ENCODE peak calls at places on chromosomes 6 and 20, in seven cellular contexts. One of them, this sample, is unnamed.
A peak's percentile ranks its signal among the peaks of the same experiment; 100 is the strongest.

GRCh38 chr6:163756079-163756478 is 341.6 kb downstream of the QKI start:
- DNase-seq in tibial nerve: no peak
- DNase-seq in small intestine: no peak
- DNase-seq in heart left ventricle: no peak
- DNase-seq in heart right ventricle: no peak
- DNase-seq in fibroblast of lung: peak; percentile 9
- DNase-seq in thoracic aorta: no peak
- DNase-seq in this sample: no peak

GRCh38 chr20:62805711-62806382 is 1.2 kb downstream of the OGFR start:
- DNase-seq in tibial nerve: no peak
- DNase-seq in small intestine: no peak
- DNase-seq in heart left ventricle: peak; percentile 61
- DNase-seq in heart right ventricle: no peak
- DNase-seq in fibroblast of lung: peak; percentile 39
- DNase-seq in thoracic aorta: no peak
- DNase-seq in this sample: no peak

GRCh38 chr6:106102034-106102433 is 15.9 kb downstream of the PRDM1 start:
- DNase-seq in tibial nerve: no peak
- DNase-seq in small intestine: no peak
- DNase-seq in heart left ventricle: no peak
- DNase-seq in heart right ventricle: no peak
- DNase-seq in fibroblast of lung: no peak
- DNase-seq in thoracic aorta: no peak
- DNase-seq in this sample: no peak

GRCh38 chr6:13184089-13184468 is 144.3 kb downstream of the TBC1D7 start:
- DNase-seq in tibial nerve: no peak
- DNase-seq in small intestine: no peak
- DNase-seq in heart left ventricle: no peak
- DNase-seq in heart right ventricle: no peak
- DNase-seq in fibroblast of lung: no peak
- DNase-seq in thoracic aorta: no peak
- DNase-seq in this sample: no peak

GRCh38 chr6:136290406-136291010 is 862 bp upstream of the BCLAF1 start:
- DNase-seq in tibial nerve: peak; percentile 30
- DNase-seq in small intestine: peak; percentile 77
- DNase-seq in heart left ventricle: peak; percentile 83
- DNase-seq in heart right ventricle: peak; percentile 73
- DNase-seq in fibroblast of lung: peak; percentile 91
- DNase-seq in thoracic aorta: peak; percentile 30
- DNase-seq in this sample: peak; percentile 83

GRCh38 chr6:154041001-154041400 is 2.0 kb downstream of the OPRM1 start:
- DNase-seq in tibial nerve: no peak
- DNase-seq in small intestine: no peak
- DNase-seq in heart left ventricle: no peak
- DNase-seq in heart right ventricle: no peak
- DNase-seq in fibroblast of lung: no peak
- DNase-seq in thoracic aorta: no peak
- DNase-seq in this sample: no peak

GRCh38 chr6:6699741-6700367 is 111.3 kb downstream of the LY86 start:
- DNase-seq in tibial nerve: peak; percentile 72
- DNase-seq in small intestine: peak; percentile 99
- DNase-seq in heart left ventricle: peak; percentile 90
- DNase-seq in heart right ventricle: peak; percentile 52
- DNase-seq in fibroblast of lung: peak; percentile 98
- DNase-seq in thoracic aorta: peak; percentile 55
- DNase-seq in this sample: no peak

GRCh38 chr6:71588490-71588889 is 297.9 kb upstream of the RIMS1 start:
- DNase-seq in tibial nerve: no peak
- DNase-seq in small intestine: no peak
- DNase-seq in heart left ventricle: no peak
- DNase-seq in heart right ventricle: no peak
- DNase-seq in fibroblast of lung: no peak
- DNase-seq in thoracic aorta: no peak
- DNase-seq in this sample: no peak

GRCh38 chr20:64165866-64166600 is 1.8 kb downstream of the MYT1 start:
- DNase-seq in tibial nerve: no peak
- DNase-seq in small intestine: no peak
- DNase-seq in heart left ventricle: no peak
- DNase-seq in heart right ventricle: no peak
- DNase-seq in fibroblast of lung: no peak
- DNase-seq in thoracic aorta: no peak
- DNase-seq in this sample: no peak

GRCh38 chr20:57582432-57583288 is 21.8 kb downstream of the PCK1 start:
- DNase-seq in tibial nerve: no peak
- DNase-seq in small intestine: no peak
- DNase-seq in heart left ventricle: no peak
- DNase-seq in heart right ventricle: peak; percentile 35
- DNase-seq in fibroblast of lung: peak; percentile 46
- DNase-seq in thoracic aorta: no peak
- DNase-seq in this sample: no peak

GRCh38 chr6:30743099-30744053 is 889 bp upstream of the FLOT1 start:
- DNase-seq in tibial nerve: no peak
- DNase-seq in small intestine: peak; percentile 63
- DNase-seq in heart left ventricle: peak; percentile 46
- DNase-seq in heart right ventricle: peak; percentile 47
- DNase-seq in fibroblast of lung: peak; percentile 29
- DNase-seq in thoracic aorta: no peak
- DNase-seq in this sample: peak; percentile 19

GRCh38 chr20:24102749-24103148 is 114.2 kb upstream of the GGTLC1 start:
- DNase-seq in tibial nerve: no peak
- DNase-seq in small intestine: no peak
- DNase-seq in heart left ventricle: no peak
- DNase-seq in heart right ventricle: no peak
- DNase-seq in fibroblast of lung: no peak
- DNase-seq in thoracic aorta: no peak
- DNase-seq in this sample: no peak

GRCh38 chr20:36575066-36575743 is 1.8 kb downstream of the TGIF2 start:
- DNase-seq in tibial nerve: peak; percentile 38
- DNase-seq in small intestine: peak; percentile 34
- DNase-seq in heart left ventricle: peak; percentile 56
- DNase-seq in heart right ventricle: peak; percentile 46
- DNase-seq in fibroblast of lung: peak; percentile 45
- DNase-seq in thoracic aorta: no peak
- DNase-seq in this sample: peak; percentile 26

GRCh38 chr20:21235713-21236445 is 67.3 kb upstream of the XRN2 start:
- DNase-seq in tibial nerve: no peak
- DNase-seq in small intestine: peak; percentile 54
- DNase-seq in heart left ventricle: peak; percentile 36
- DNase-seq in heart right ventricle: peak; percentile 57
- DNase-seq in fibroblast of lung: peak; percentile 75
- DNase-seq in thoracic aorta: no peak
- DNase-seq in this sample: peak; percentile 18

GRCh38 chr6:137680678-137681346 is 186.2 kb upstream of the TNFAIP3 start:
- DNase-seq in tibial nerve: no peak
- DNase-seq in small intestine: no peak
- DNase-seq in heart left ventricle: no peak
- DNase-seq in heart right ventricle: no peak
- DNase-seq in fibroblast of lung: peak; percentile 72
- DNase-seq in thoracic aorta: no peak
- DNase-seq in this sample: no peak

GRCh38 chr6:14799928-14800327 is 445.9 kb upstream of the JARID2 start:
- DNase-seq in tibial nerve: no peak
- DNase-seq in small intestine: peak; percentile 86
- DNase-seq in heart left ventricle: peak; percentile 75
- DNase-seq in heart right ventricle: peak; percentile 55
- DNase-seq in fibroblast of lung: peak; percentile 92
- DNase-seq in thoracic aorta: no peak
- DNase-seq in this sample: no peak

GRCh38 chr6:136549359-136550044 is 720 bp downstream of the MAP7 start:
- DNase-seq in tibial nerve: no peak
- DNase-seq in small intestine: peak; percentile 51
- DNase-seq in heart left ventricle: no peak
- DNase-seq in heart right ventricle: peak; percentile 14
- DNase-seq in fibroblast of lung: peak; percentile 28
- DNase-seq in thoracic aorta: no peak
- DNase-seq in this sample: peak; percentile 22

GRCh38 chr6:38415231-38416005 is 224.3 kb downstream of the BTBD9 start:
- DNase-seq in tibial nerve: no peak
- DNase-seq in small intestine: no peak
- DNase-seq in heart left ventricle: no peak
- DNase-seq in heart right ventricle: no peak
- DNase-seq in fibroblast of lung: no peak
- DNase-seq in thoracic aorta: no peak
- DNase-seq in this sample: no peak

GRCh38 chr6:124881898-124882579 is 80.2 kb upstream of the RNF217 start:
- DNase-seq in tibial nerve: no peak
- DNase-seq in small intestine: no peak
- DNase-seq in heart left ventricle: no peak
- DNase-seq in heart right ventricle: no peak
- DNase-seq in fibroblast of lung: peak; percentile 69
- DNase-seq in thoracic aorta: no peak
- DNase-seq in this sample: no peak

GRCh38 chr6:56637640-56638039 is 5.0 kb downstream of the DST start:
- DNase-seq in tibial nerve: no peak
- DNase-seq in small intestine: peak; percentile 59
- DNase-seq in heart left ventricle: no peak
- DNase-seq in heart right ventricle: no peak
- DNase-seq in fibroblast of lung: peak; percentile 87
- DNase-seq in thoracic aorta: no peak
- DNase-seq in this sample: no peak

GRCh38 chr6:128397996-128398395 is 122.4 kb downstream of the PTPRK start:
- DNase-seq in tibial nerve: no peak
- DNase-seq in small intestine: no peak
- DNase-seq in heart left ventricle: no peak
- DNase-seq in heart right ventricle: no peak
- DNase-seq in fibroblast of lung: no peak
- DNase-seq in thoracic aorta: no peak
- DNase-seq in this sample: no peak

GRCh38 chr6:88383183-88383582 is 217.0 kb upstream of the CNR1 start:
- DNase-seq in tibial nerve: no peak
- DNase-seq in small intestine: no peak
- DNase-seq in heart left ventricle: no peak
- DNase-seq in heart right ventricle: no peak
- DNase-seq in fibroblast of lung: no peak
- DNase-seq in thoracic aorta: no peak
- DNase-seq in this sample: no peak

GRCh38 chr20:63941282-63942060 is 14.7 kb downstream of the UCKL1 start:
- DNase-seq in tibial nerve: no peak
- DNase-seq in small intestine: peak; percentile 51
- DNase-seq in heart left ventricle: peak; percentile 74
- DNase-seq in heart right ventricle: peak; percentile 50
- DNase-seq in fibroblast of lung: no peak
- DNase-seq in thoracic aorta: no peak
- DNase-seq in this sample: peak; percentile 85

DNA sequence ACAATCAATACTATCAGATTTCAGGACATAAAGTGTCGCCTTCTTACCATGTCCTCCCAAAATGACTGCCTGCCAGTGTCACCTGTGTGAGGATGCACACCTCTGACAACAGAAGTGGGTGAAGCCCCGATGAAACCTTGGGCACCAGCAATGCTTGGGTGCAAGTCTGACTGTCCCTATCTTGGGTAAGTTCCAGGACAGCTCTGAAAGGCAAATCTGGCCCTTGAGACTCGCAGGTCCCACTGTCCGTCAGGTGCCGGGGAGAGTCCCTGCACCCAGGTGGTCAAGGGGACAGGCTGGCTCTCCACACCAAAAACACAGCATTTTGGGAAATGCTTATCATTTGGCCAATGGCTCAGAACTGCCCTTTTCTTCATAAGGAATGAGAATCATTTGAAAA is 43.3 kb downstream of the EZR start:
- DNase-seq in tibial nerve: no peak
- DNase-seq in small intestine: no peak
- DNase-seq in heart left ventricle: no peak
- DNase-seq in heart right ventricle: no peak
- DNase-seq in fibroblast of lung: no peak
- DNase-seq in thoracic aorta: no peak
- DNase-seq in this sample: no peak
- H3K36me3 ChIP-seq in tibial nerve: no peaks in the 10 kb centered on the region
- H3K36me3 ChIP-seq in small intestine: peaks cover 60% of the 10 kb centered on the region
- H3K36me3 ChIP-seq in heart left ventricle: peaks cover 88% of the 10 kb centered on the region
- H3K36me3 ChIP-seq in heart right ventricle: no peaks in the 10 kb centered on the region
- H3K36me3 ChIP-seq in fibroblast of lung: peaks cover 29% of the 10 kb centered on the region
- H3K36me3 ChIP-seq in thoracic aorta: peaks cover 45% of the 10 kb centered on the region
- H3K36me3 ChIP-seq in this sample: peaks cover 67% of the 10 kb centered on the region

GRCh38 chr20:32837157-32837556 is 17.4 kb downstream of the MAPRE1 start:
- DNase-seq in tibial nerve: no peak
- DNase-seq in small intestine: no peak
- DNase-seq in heart left ventricle: no peak
- DNase-seq in heart right ventricle: no peak
- DNase-seq in fibroblast of lung: no peak
- DNase-seq in thoracic aorta: no peak
- DNase-seq in this sample: no peak
- H3K36me3 ChIP-seq in tibial nerve: no peaks in the 10 kb centered on the region
- H3K36me3 ChIP-seq in small intestine: peaks cover 37% of the 10 kb centered on the region
- H3K36me3 ChIP-seq in heart left ventricle: peaks cover 87% of the 10 kb centered on the region
- H3K36me3 ChIP-seq in heart right ventricle: no peaks in the 10 kb centered on the region
- H3K36me3 ChIP-seq in fibroblast of lung: peaks cover 13% of the 10 kb centered on the region
- H3K36me3 ChIP-seq in thoracic aorta: peaks cover 54% of the 10 kb centered on the region
- H3K36me3 ChIP-seq in this sample: peaks cover 43% of the 10 kb centered on the region

DNA sequence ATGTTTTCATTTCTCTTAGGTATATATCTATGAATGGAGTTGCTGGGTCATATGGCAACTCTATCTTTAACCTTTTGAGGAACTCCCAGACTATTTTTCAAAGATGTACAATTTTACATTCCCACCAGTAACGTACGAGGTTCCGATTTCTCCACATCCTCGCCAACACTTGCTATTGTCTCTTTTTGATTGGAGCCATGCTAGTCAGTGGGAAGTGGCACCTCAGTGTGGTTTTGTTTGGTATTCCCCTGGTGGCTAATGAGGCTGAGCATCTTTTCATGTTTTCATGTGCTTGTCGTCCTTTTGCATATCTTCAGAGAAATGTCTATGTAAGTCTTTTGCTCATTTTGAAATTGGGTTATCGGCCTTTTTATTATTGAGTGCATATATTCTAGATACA is 178.6 kb upstream of the EXOC2 start:
- DNase-seq in tibial nerve: no peak
- DNase-seq in small intestine: no peak
- DNase-seq in heart left ventricle: no peak
- DNase-seq in heart right ventricle: no peak
- DNase-seq in fibroblast of lung: no peak
- DNase-seq in thoracic aorta: no peak
- DNase-seq in this sample: no peak
- H3K36me3 ChIP-seq in tibial nerve: no peaks in the 10 kb centered on the region
- H3K36me3 ChIP-seq in small intestine: no peaks in the 10 kb centered on the region
- H3K36me3 ChIP-seq in heart left ventricle: no peaks in the 10 kb centered on the region
- H3K36me3 ChIP-seq in heart right ventricle: no peaks in the 10 kb centered on the region
- H3K36me3 ChIP-seq in fibroblast of lung: no peaks in the 10 kb centered on the region
- H3K36me3 ChIP-seq in thoracic aorta: no peaks in the 10 kb centered on the region
- H3K36me3 ChIP-seq in this sample: no peaks in the 10 kb centered on the region

GRCh38 chr20:41427833-41428232 is 61.2 kb upstream of the EMILIN3 start:
- DNase-seq in tibial nerve: no peak
- DNase-seq in small intestine: no peak
- DNase-seq in heart left ventricle: no peak
- DNase-seq in heart right ventricle: no peak
- DNase-seq in fibroblast of lung: no peak
- DNase-seq in thoracic aorta: no peak
- DNase-seq in this sample: no peak

GRCh38 chr20:41426976-41427375 is 60.4 kb upstream of the EMILIN3 start:
- DNase-seq in tibial nerve: no peak
- DNase-seq in small intestine: no peak
- DNase-seq in heart left ventricle: no peak
- DNase-seq in heart right ventricle: no peak
- DNase-seq in fibroblast of lung: no peak
- DNase-seq in thoracic aorta: no peak
- DNase-seq in this sample: no peak

GRCh38 chr20:41425180-41425884 is 58.7 kb upstream of the EMILIN3 start:
- DNase-seq in tibial nerve: no peak
- DNase-seq in small intestine: peak; percentile 27
- DNase-seq in heart left ventricle: no peak
- DNase-seq in heart right ventricle: no peak
- DNase-seq in fibroblast of lung: peak; percentile 19
- DNase-seq in thoracic aorta: no peak
- DNase-seq in this sample: no peak

GRCh38 chr20:41426361-41426900 is 59.8 kb upstream of the EMILIN3 start:
- DNase-seq in tibial nerve: no peak
- DNase-seq in small intestine: no peak
- DNase-seq in heart left ventricle: no peak
- DNase-seq in heart right ventricle: no peak
- DNase-seq in fibroblast of lung: peak; percentile 11
- DNase-seq in thoracic aorta: no peak
- DNase-seq in this sample: no peak

GRCh38 chr20:41428285-41428684 is 61.7 kb upstream of the EMILIN3 start:
- DNase-seq in tibial nerve: no peak
- DNase-seq in small intestine: no peak
- DNase-seq in heart left ventricle: no peak
- DNase-seq in heart right ventricle: no peak
- DNase-seq in fibroblast of lung: peak; percentile 52
- DNase-seq in thoracic aorta: no peak
- DNase-seq in this sample: no peak
- H3K36me3 ChIP-seq in tibial nerve: no peaks in the 10 kb centered on the region
- H3K36me3 ChIP-seq in small intestine: peaks cover 3% of the 10 kb centered on the region
- H3K36me3 ChIP-seq in heart left ventricle: peaks cover 78% of the 10 kb centered on the region
- H3K36me3 ChIP-seq in heart right ventricle: no peaks in the 10 kb centered on the region
- H3K36me3 ChIP-seq in fibroblast of lung: no peaks in the 10 kb centered on the region
- H3K36me3 ChIP-seq in thoracic aorta: peaks cover 14% of the 10 kb centered on the region
- H3K36me3 ChIP-seq in this sample: peaks cover 7% of the 10 kb centered on the region

This sample was measured in CD8-positive, alpha-beta T cell.